ENCODE peak calls at places on chromosomes 13 and 19, in six cellular contexts. V, Y, N, W, C and S are unnamed samples.

GRCh38 chr19:54426291-54426918 is 11.1 kb downstream of the TTYH1 start:
- DNase-seq in V (no peak), Y (no peak), N (no peak), W (no peak), C (no peak), S (no peak)

GRCh38 chr19:40702337-40703012 is 12.0 kb upstream of the NUMBL start:
- DNase-seq in V (no peak), Y (no peak), N (no peak), W (peak), C (no peak), S (no peak)

GRCh38 chr19:1408300-1409203 is 1.2 kb downstream of the DAZAP1 start:
- DNase-seq in V (no peak), Y (peak), N (no peak), W (peak), C (no peak), S (peak)

GRCh38 chr13:85266331-85266730 is 532.9 kb downstream of the SLITRK6 start:
- DNase-seq in V (no peak), Y (no peak), N (no peak), W (no peak), C (no peak), S (no peak)

GRCh38 chr13:40381935-40382764 is 284.3 kb downstream of the FOXO1 start:
- DNase-seq in V (no peak), Y (no peak), N (no peak), W (peak), C (no peak), S (no peak)

GRCh38 chr13:37868691-37869505 is 674 bp downstream of the TRPC4 start:
- DNase-seq in V (no peak), Y (no peak), N (no peak), W (no peak), C (no peak), S (peak)

GRCh38 chr13:51556740-51557139 is 27.5 kb upstream of the WDFY2 start:
- DNase-seq in V (no peak), Y (no peak), N (no peak), W (no peak), C (no peak), S (no peak)

GRCh38 chr13:27605610-27606200 is 14.6 kb downstream of the LNX2 start:
- DNase-seq in V (no peak), Y (no peak), N (no peak), W (no peak), C (no peak), S (peak)

GRCh38 chr19:55119053-55119452 is 1.6 kb upstream of the PPP1R12C start:
- DNase-seq in V (no peak), Y (no peak), N (no peak), W (no peak), C (no peak), S (no peak)

GRCh38 chr13:110483386-110483785 is 78.1 kb downstream of the RAB20 start:
- DNase-seq in V (no peak), Y (no peak), N (no peak), W (no peak), C (no peak), S (no peak)

GRCh38 chr19:38664503-38665211 is 17.2 kb downstream of the ACTN4 start:
- DNase-seq in V (no peak), Y (no peak), N (no peak), W (no peak), C (no peak), S (no peak)

GRCh38 chr19:48329167-48329891 is 4.0 kb downstream of the EMP3 start:
- DNase-seq in V (peak), Y (peak), N (no peak), W (no peak), C (no peak), S (peak)

GRCh38 chr19:18650468-18651001 is 13.7 kb downstream of the KLHL26 start:
- DNase-seq in V (no peak), Y (no peak), N (no peak), W (peak), C (no peak), S (peak)

GRCh38 chr19:29492761-29493160 is 33.0 kb upstream of the VSTM2B start:
- DNase-seq in V (no peak), Y (no peak), N (no peak), W (no peak), C (no peak), S (no peak)

GRCh38 chr13:70950664-70951063 is 842.4 kb upstream of the KLHL1 start:
- DNase-seq in V (no peak), Y (no peak), N (no peak), W (no peak), C (no peak), S (no peak)

GRCh38 chr19:5988520-5989387 is 10.8 kb upstream of the RANBP3 start:
- DNase-seq in V (no peak), Y (no peak), N (no peak), W (no peak), C (no peak), S (no peak)

GRCh38 chr13:38922170-38922569 is 68.5 kb downstream of the STOML3 start:
- DNase-seq in V (no peak), Y (no peak), N (no peak), W (no peak), C (no peak), S (no peak)

GRCh38 chr13:46662690-46663089 is 109.7 kb downstream of the LRCH1 start:
- DNase-seq in V (no peak), Y (no peak), N (no peak), W (no peak), C (no peak), S (no peak)

GRCh38 chr13:77386880-77387606 is 60.1 kb upstream of the MYCBP2 start:
- DNase-seq in V (no peak), Y (no peak), N (no peak), W (no peak), C (no peak), S (peak)

GRCh38 chr13:36357692-36358091 is 11.5 kb upstream of the SPART start:
- DNase-seq in V (no peak), Y (no peak), N (no peak), W (no peak), C (no peak), S (no peak)

GRCh38 chr13:109100705-109101104 is 471.3 kb downstream of the MYO16 start:
- DNase-seq in V (no peak), Y (no peak), N (no peak), W (no peak), C (no peak), S (no peak)

GRCh38 chr13:108859202-108860012 is 230.0 kb downstream of the MYO16 start:
- DNase-seq in V (no peak), Y (no peak), N (no peak), W (no peak), C (no peak), S (peak)

GRCh38 chr13:109764474-109765292 is 21.7 kb downstream of the IRS2 start:
- DNase-seq in V (no peak), Y (no peak), N (no peak), W (no peak), C (no peak), S (no peak)

GRCh38 chr13:36788276-36788675 is 30.7 kb upstream of the RFXAP start:
- DNase-seq in V (no peak), Y (no peak), N (no peak), W (no peak), C (no peak), S (peak)

GRCh38 chr13:64453831-64454230 is 2776.3 kb downstream of the PCDH9 start:
- DNase-seq in V (no peak), Y (no peak), N (no peak), W (no peak), C (no peak), S (no peak)

GRCh38 chr13:21625366-21625765 is 21.4 kb upstream of the MICU2 start:
- DNase-seq in V (no peak), Y (no peak), N (no peak), W (no peak), C (no peak), S (peak)